ENCODE peak calls at places on chromosome 22, in eight cellular contexts. One of them, this sample, is unnamed. For H3K4me1, the result is how much of the 10 kb centered on the place peaks cover.

GRCh38 chr22:18111759-18112330 is 1.2 kb downstream of the TUBA8 start:
- DNase-seq in psoas muscle: peak
- DNase-seq in ovary: no peak
- DNase-seq in A549: no peak
- DNase-seq in MM.1S: no peak
- DNase-seq in kidney: no peak
- DNase-seq in GM12878: no peak
- DNase-seq in body of pancreas: no peak
- DNase-seq in this sample: no peak

GRCh38 chr22:50576070-50576469 is 2.2 kb downstream of the CPT1B start:
- DNase-seq in MM.1S: no peak
- DNase-seq in ovary: no peak
- DNase-seq in GM12878: no peak
- DNase-seq in A549: peak
- DNase-seq in kidney: no peak
- DNase-seq in body of pancreas: no peak
- DNase-seq in psoas muscle: no peak
- DNase-seq in this sample: peak

GRCh38 chr22:26398741-26399153 is 30.3 kb upstream of the ASPHD2 start:
- DNase-seq in GM12878: no peak
- DNase-seq in MM.1S: peak
- DNase-seq in ovary: no peak
- DNase-seq in A549: peak
- DNase-seq in psoas muscle: peak
- DNase-seq in body of pancreas: peak
- DNase-seq in kidney: peak
- DNase-seq in this sample: peak

GRCh38 chr22:50282361-50283144 is 12.4 kb upstream of the MAPK11 start:
- DNase-seq in kidney: peak
- DNase-seq in psoas muscle: no peak
- DNase-seq in A549: peak
- DNase-seq in GM12878: no peak
- DNase-seq in MM.1S: no peak
- DNase-seq in ovary: no peak
- DNase-seq in body of pancreas: peak
- DNase-seq in this sample: peak

GRCh38 chr22:36365020-36365411 is 22.8 kb downstream of the MYH9 start:
- DNase-seq in psoas muscle: peak
- DNase-seq in body of pancreas: peak
- DNase-seq in ovary: no peak
- DNase-seq in MM.1S: no peak
- DNase-seq in A549: peak
- DNase-seq in kidney: peak
- DNase-seq in GM12878: no peak
- DNase-seq in this sample: peak

GRCh38 chr22:42397332-42398246 is 34.6 kb downstream of the NFAM1 start:
- DNase-seq in GM12878: peak
- DNase-seq in psoas muscle: no peak
- DNase-seq in MM.1S: no peak
- DNase-seq in ovary: no peak
- DNase-seq in kidney: no peak
- DNase-seq in A549: no peak
- DNase-seq in body of pancreas: no peak
- DNase-seq in this sample: no peak

GRCh38 chr22:33476716-33477115 is 418.5 kb upstream of the SYN3 start:
- DNase-seq in body of pancreas: no peak
- DNase-seq in psoas muscle: no peak
- DNase-seq in A549: peak
- DNase-seq in GM12878: no peak
- DNase-seq in kidney: no peak
- DNase-seq in ovary: no peak
- DNase-seq in MM.1S: no peak
- DNase-seq in this sample: no peak

GRCh38 chr22:33918676-33919590 is 1.3 kb downstream of the LARGE1 start:
- DNase-seq in A549: no peak
- DNase-seq in body of pancreas: no peak
- DNase-seq in MM.1S: no peak
- DNase-seq in psoas muscle: no peak
- DNase-seq in ovary: no peak
- DNase-seq in GM12878: no peak
- DNase-seq in kidney: no peak
- DNase-seq in this sample: no peak

GRCh38 chr22:36768141-36768540 is 7.8 kb downstream of the IFT27 start:
- DNase-seq in MM.1S: no peak
- DNase-seq in GM12878: no peak
- DNase-seq in A549: no peak
- DNase-seq in body of pancreas: peak
- DNase-seq in psoas muscle: no peak
- DNase-seq in kidney: peak
- DNase-seq in ovary: no peak
- DNase-seq in this sample: no peak

GRCh38 chr22:50001388-50002231 is 11.0 kb downstream of the IL17REL start:
- DNase-seq in MM.1S: no peak
- DNase-seq in kidney: no peak
- DNase-seq in ovary: no peak
- DNase-seq in psoas muscle: no peak
- DNase-seq in GM12878: no peak
- DNase-seq in body of pancreas: no peak
- DNase-seq in A549: no peak
- DNase-seq in this sample: no peak

GRCh38 chr22:24208012-24208749 is 26.9 kb downstream of the SUSD2 start:
- DNase-seq in kidney: no peak
- DNase-seq in ovary: no peak
- DNase-seq in psoas muscle: peak
- DNase-seq in GM12878: no peak
- DNase-seq in A549: peak
- DNase-seq in MM.1S: no peak
- DNase-seq in body of pancreas: peak
- DNase-seq in this sample: peak

GRCh38 chr22:49540571-49541450 is 286.9 kb downstream of the BRD1 start:
- DNase-seq in kidney: peak
- DNase-seq in GM12878: no peak
- DNase-seq in ovary: no peak
- DNase-seq in body of pancreas: peak
- DNase-seq in A549: no peak
- DNase-seq in psoas muscle: no peak
- DNase-seq in MM.1S: no peak
- DNase-seq in this sample: no peak

GRCh38 chr22:49391436-49391835 is 436.2 kb downstream of the BRD1 start:
- DNase-seq in ovary: no peak
- DNase-seq in body of pancreas: no peak
- DNase-seq in MM.1S: no peak
- DNase-seq in GM12878: no peak
- DNase-seq in A549: no peak
- DNase-seq in psoas muscle: no peak
- DNase-seq in kidney: no peak
- DNase-seq in this sample: no peak

GRCh38 chr22:48660795-48661740 is 1166.6 kb downstream of the BRD1 start:
- DNase-seq in MM.1S: no peak
- DNase-seq in kidney: no peak
- DNase-seq in GM12878: no peak
- DNase-seq in psoas muscle: peak
- DNase-seq in body of pancreas: no peak
- DNase-seq in A549: no peak
- DNase-seq in ovary: no peak
- DNase-seq in this sample: no peak

DNA sequence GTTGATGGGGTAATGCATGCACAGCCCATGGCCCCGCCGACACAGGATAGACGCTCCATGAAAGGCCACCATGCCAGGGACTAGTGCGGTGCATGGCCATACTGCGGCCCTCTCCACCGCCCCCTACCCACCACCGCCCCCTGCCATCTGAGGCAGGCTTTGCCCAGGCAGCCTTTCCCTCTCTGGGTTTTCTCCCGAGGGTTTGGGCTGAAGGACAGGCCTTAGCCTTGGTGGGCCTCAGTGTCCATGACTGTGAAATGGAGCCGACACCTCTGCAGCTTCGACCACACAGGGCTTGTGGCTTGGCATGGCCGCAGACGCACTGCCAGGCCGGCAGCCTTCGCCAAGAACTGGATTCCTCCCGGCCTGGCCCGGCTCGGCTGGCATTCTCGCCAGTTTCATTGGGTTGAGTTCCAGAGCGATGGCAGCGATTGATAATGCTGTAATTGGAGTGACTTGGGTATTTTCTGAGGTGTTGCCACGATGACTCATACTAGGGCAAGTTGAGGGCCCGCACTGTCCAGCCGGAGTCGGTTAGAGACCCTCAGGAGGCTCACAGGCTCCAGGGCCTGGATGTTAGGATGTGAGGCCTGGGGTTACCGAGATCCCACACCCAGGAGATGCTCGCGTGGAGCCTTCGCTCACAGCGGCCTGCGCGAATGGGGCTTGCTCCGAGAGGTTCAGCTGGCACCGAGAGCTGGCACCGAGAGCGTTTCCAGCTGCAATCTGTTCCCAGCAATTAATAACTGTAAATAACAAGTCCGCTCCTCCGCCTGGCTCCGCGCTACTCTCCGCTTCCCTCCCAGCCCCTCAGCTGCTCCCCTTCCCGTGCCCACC is 111.2 kb downstream of the WNT7B start:
- DNase-seq in GM12878: no peak
- DNase-seq in psoas muscle: no peak
- DNase-seq in MM.1S: no peak
- DNase-seq in A549: no peak
- DNase-seq in body of pancreas: no peak
- DNase-seq in kidney: peak
- DNase-seq in ovary: no peak
- DNase-seq in this sample: no peak
- H3K27ac ChIP-seq in GM12878: no peak
- H3K27ac ChIP-seq in psoas muscle: no peak
- H3K27ac ChIP-seq in MM.1S: no peak
- H3K27ac ChIP-seq in A549: peak
- H3K27ac ChIP-seq in body of pancreas: no peak
- H3K27ac ChIP-seq in kidney: no peak
- H3K27ac ChIP-seq in ovary: no peak
- H3K27ac ChIP-seq in this sample: no peak

GRCh38 chr22:47453049-47453448 is 690.6 kb downstream of the TBC1D22A start:
- DNase-seq in body of pancreas: no peak
- DNase-seq in A549: no peak
- DNase-seq in ovary: no peak
- DNase-seq in psoas muscle: no peak
- DNase-seq in MM.1S: no peak
- DNase-seq in kidney: no peak
- DNase-seq in GM12878: no peak
- DNase-seq in this sample: no peak

GRCh38 chr22:47450876-47451475 is 688.5 kb downstream of the TBC1D22A start:
- DNase-seq in psoas muscle: no peak
- DNase-seq in MM.1S: no peak
- DNase-seq in A549: no peak
- DNase-seq in kidney: no peak
- DNase-seq in GM12878: no peak
- DNase-seq in body of pancreas: no peak
- DNase-seq in ovary: no peak
- DNase-seq in this sample: no peak

GRCh38 chr22:47449508-47450270 is 687.2 kb downstream of the TBC1D22A start:
- DNase-seq in kidney: no peak
- DNase-seq in A549: no peak
- DNase-seq in body of pancreas: no peak
- DNase-seq in MM.1S: no peak
- DNase-seq in psoas muscle: no peak
- DNase-seq in ovary: no peak
- DNase-seq in GM12878: no peak
- DNase-seq in this sample: no peak

GRCh38 chr22:47448231-47449035 is 686.0 kb downstream of the TBC1D22A start:
- DNase-seq in psoas muscle: no peak
- DNase-seq in GM12878: no peak
- DNase-seq in A549: no peak
- DNase-seq in kidney: peak
- DNase-seq in MM.1S: no peak
- DNase-seq in ovary: no peak
- DNase-seq in body of pancreas: no peak
- DNase-seq in this sample: no peak

DNA sequence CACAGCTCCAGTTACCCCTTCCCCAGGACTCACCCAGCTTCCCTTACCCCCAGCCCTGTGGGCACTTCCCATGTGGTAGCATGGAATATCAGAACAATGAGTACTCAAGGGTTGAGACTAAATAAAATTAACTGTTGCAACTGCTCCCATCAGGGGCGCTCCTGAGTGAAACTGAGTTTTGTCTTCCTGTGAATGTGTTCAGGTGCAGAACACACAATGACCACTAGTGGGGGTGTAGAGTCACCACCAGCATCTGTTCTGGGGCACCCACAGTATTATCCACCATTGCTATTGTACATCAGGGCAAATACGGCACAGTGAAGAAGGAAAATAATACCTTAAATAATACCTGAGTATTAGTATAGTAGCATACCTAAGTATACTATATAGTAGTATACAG is 689.7 kb downstream of the TBC1D22A start:
- DNase-seq in MM.1S: no peak
- DNase-seq in body of pancreas: no peak
- DNase-seq in ovary: no peak
- DNase-seq in A549: peak
- DNase-seq in psoas muscle: no peak
- DNase-seq in kidney: no peak
- DNase-seq in GM12878: no peak
- DNase-seq in this sample: no peak
- TF ChIP-seq CTCF in MM.1S: peak
- TF ChIP-seq CTCF in body of pancreas: no peak
- TF ChIP-seq CTCF in ovary: no peak
- TF ChIP-seq CTCF in A549: no peak
- TF ChIP-seq CTCF in psoas muscle: peak
- TF ChIP-seq CTCF in kidney: no peak
- TF ChIP-seq CTCF in GM12878: no peak
- TF ChIP-seq CTCF in this sample: peak

DNA sequence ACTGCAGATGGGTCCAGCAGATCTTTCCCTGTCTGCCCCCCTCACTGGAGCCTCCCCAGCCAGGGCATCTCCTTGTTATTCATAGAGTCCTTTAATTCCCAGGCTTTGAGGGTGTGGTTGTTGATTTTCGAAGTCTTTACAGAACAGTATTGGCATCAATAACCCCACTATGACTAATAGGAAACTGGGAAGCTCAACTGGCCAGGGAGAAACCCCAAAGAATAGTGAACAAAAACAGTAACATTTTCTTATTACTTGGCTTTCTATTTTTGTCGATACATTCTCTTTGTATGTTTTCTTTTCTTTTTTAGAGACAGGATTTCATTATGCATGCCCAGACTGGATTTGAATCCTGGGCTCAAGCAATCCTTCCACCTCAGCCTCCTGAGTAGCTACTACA is 57.9 kb downstream of the NF2 start:
- DNase-seq in psoas muscle: no peak
- DNase-seq in A549: no peak
- DNase-seq in GM12878: no peak
- DNase-seq in MM.1S: no peak
- DNase-seq in body of pancreas: no peak
- DNase-seq in kidney: no peak
- DNase-seq in ovary: no peak
- DNase-seq in this sample: peak
- H3K4me1 ChIP-seq in psoas muscle: under half
- H3K4me1 ChIP-seq in A549: under half
- H3K4me1 ChIP-seq in GM12878: under half
- H3K4me1 ChIP-seq in MM.1S: under half
- H3K4me1 ChIP-seq in body of pancreas: under half
- H3K4me1 ChIP-seq in kidney: under half
- H3K4me1 ChIP-seq in ovary: under half
- H3K4me1 ChIP-seq in this sample: under half

DNA sequence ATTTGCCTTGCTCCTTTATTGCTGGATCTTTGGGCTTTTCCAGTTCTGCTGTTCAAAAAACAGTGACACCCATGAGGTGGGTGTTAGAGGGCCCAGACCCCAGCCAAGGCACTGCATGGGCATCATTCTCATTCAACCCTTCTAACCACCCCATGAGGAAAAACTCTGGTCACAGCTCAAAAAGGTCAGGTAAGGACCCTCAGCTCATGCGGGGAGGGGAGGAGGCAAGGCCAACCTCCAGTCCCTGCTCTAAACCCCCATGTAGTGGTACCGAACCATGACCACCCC is 7.4 kb downstream of the GNB1L start:
- DNase-seq in body of pancreas: no peak
- DNase-seq in ovary: no peak
- DNase-seq in GM12878: no peak
- DNase-seq in A549: no peak
- DNase-seq in kidney: no peak
- DNase-seq in psoas muscle: no peak
- DNase-seq in MM.1S: no peak
- DNase-seq in this sample: no peak
- H3K27ac ChIP-seq in body of pancreas: no peak
- H3K27ac ChIP-seq in ovary: no peak
- H3K27ac ChIP-seq in GM12878: no peak
- H3K27ac ChIP-seq in A549: no peak
- H3K27ac ChIP-seq in kidney: no peak
- H3K27ac ChIP-seq in psoas muscle: no peak
- H3K27ac ChIP-seq in MM.1S: no peak
- H3K27ac ChIP-seq in this sample: no peak

This sample was measured in foreskin keratinocyte.